ENCODE peak calls at places on chromosomes 13 and 19, in ten cellular contexts. O, F, N, I, G, T, X, K, Y and V are unnamed samples.

GRCh38 chr13:48159436-48160225 is 64.7 kb upstream of the MED4 start:
- DNase-seq in F (no peak), Y (no peak), O (peak), T (no peak), G (no peak), N (no peak), K (peak), X (no peak), I (no peak), V (no peak)

GRCh38 chr19:49690073-49690655 is 752 bp upstream of the CPT1C start:
- DNase-seq in T (no peak), G (no peak), K (no peak), O (peak), F (no peak), I (no peak), Y (no peak), N (no peak), X (no peak), V (no peak)

GRCh38 chr19:3443840-3444694 is 36.3 kb downstream of the SMIM24 start:
- DNase-seq in X (no peak), Y (no peak), T (no peak), G (no peak), N (peak), K (peak), O (peak), F (peak), I (no peak), V (no peak)

GRCh38 chr13:79404985-79405384 is 1.1 kb downstream of the RBM26 start:
- DNase-seq in F (no peak), N (no peak), I (no peak), X (no peak), T (no peak), Y (no peak), K (peak), O (no peak), G (no peak), V (no peak)

GRCh38 chr19:17755977-17756670 is 4.8 kb downstream of the FCHO1 start:
- DNase-seq in F (peak), T (peak), Y (peak), O (peak), G (peak), I (no peak), K (peak), X (no peak), N (peak), V (no peak)

GRCh38 chr13:26019241-26019640 is 32.6 kb downstream of the SHISA2 start:
- DNase-seq in O (no peak), Y (no peak), I (no peak), G (no peak), X (no peak), F (no peak), N (no peak), T (no peak), K (no peak), V (no peak)

GRCh38 chr19:30224689-30225606 is 147.2 kb upstream of the ZNF536 start:
- DNase-seq in G (no peak), X (no peak), K (no peak), T (no peak), Y (no peak), I (no peak), O (peak), F (no peak), N (peak), V (no peak)

GRCh38 chr19:32421589-32422361 is 16.2 kb downstream of the DPY19L3 start:
- DNase-seq in G (no peak), Y (no peak), X (no peak), I (no peak), F (peak), T (no peak), O (no peak), N (peak), K (no peak), V (no peak)

GRCh38 chr19:610801-611505 is 21.3 kb downstream of the HCN2 start:
- DNase-seq in X (peak), N (peak), T (peak), I (peak), F (peak), Y (no peak), G (peak), K (peak), O (no peak), V (no peak)

GRCh38 chr19:2952953-2953481 is 8.2 kb upstream of the ZNF77 start:
- DNase-seq in G (no peak), T (no peak), Y (peak), O (no peak), K (peak), F (no peak), X (no peak), N (no peak), I (no peak), V (no peak)

GRCh38 chr19:41377977-41378707 is 1.8 kb downstream of the TMEM91 start:
- DNase-seq in I (no peak), Y (no peak), K (no peak), G (no peak), O (peak), N (no peak), F (no peak), T (peak), X (no peak), V (no peak)

GRCh38 chr19:36140289-36141038 is 598 bp downstream of the CAPNS1 start:
- DNase-seq in N (peak), Y (peak), T (no peak), I (peak), X (no peak), K (peak), O (peak), F (peak), G (peak), V (no peak)

GRCh38 chr13:27005976-27006518 is 165.6 kb downstream of the USP12 start:
- DNase-seq in I (no peak), K (no peak), T (no peak), N (no peak), G (no peak), Y (no peak), F (no peak), X (no peak), O (no peak), V (no peak)